ENCODE peak calls at places on chromosomes 2 and 18, in eight cellular contexts. J, W, T, L, R, P, X and H are unnamed samples.

GRCh38 chr18:46542545-46542944 is 114.5 kb downstream of the LOXHD1 start:
- DNase-seq in J (no peak), W (no peak), T (no peak), L (peak), R (no peak), P (no peak), X (no peak), H (peak)

GRCh38 chr2:168858146-168858545 is 32.1 kb downstream of the SPC25 start:
- DNase-seq in J (no peak), W (no peak), T (no peak), L (no peak), R (no peak), P (no peak), X (no peak), H (no peak)

GRCh38 chr2:55168221-55169154 is 63.6 kb downstream of the CLHC1 start:
- DNase-seq in J (peak), W (peak), T (peak), L (peak), R (peak), P (peak), X (peak), H (peak)

GRCh38 chr2:101597347-101597944 is 100.1 kb upstream of the MAP4K4 start:
- DNase-seq in J (no peak), W (no peak), T (peak), L (peak), R (peak), P (no peak), X (peak), H (no peak)

GRCh38 chr2:28437142-28437835 is 44.6 kb downstream of the FOSL2 start:
- DNase-seq in J (no peak), W (no peak), T (no peak), L (no peak), R (no peak), P (peak), X (no peak), H (peak)

GRCh38 chr2:217992061-217992460 is 10.7 kb downstream of the TNS1 start:
- DNase-seq in J (no peak), W (no peak), T (no peak), L (no peak), R (no peak), P (no peak), X (no peak), H (no peak)

GRCh38 chr2:217138284-217138683 is 278.4 kb upstream of the TNP1 start:
- DNase-seq in J (no peak), W (no peak), T (no peak), L (no peak), R (no peak), P (no peak), X (no peak), H (no peak)

GRCh38 chr2:168639501-168639900 is 162.9 kb upstream of the NOSTRIN start:
- DNase-seq in J (peak), W (no peak), T (peak), L (peak), R (peak), P (peak), X (peak), H (no peak)

GRCh38 chr2:65017335-65017734 is 28.1 kb downstream of the SLC1A4 start:
- DNase-seq in J (no peak), W (no peak), T (no peak), L (no peak), R (no peak), P (peak), X (no peak), H (no peak)

GRCh38 chr2:218040883-218041282 is 28.2 kb upstream of the RUFY4 start:
- DNase-seq in J (no peak), W (no peak), T (no peak), L (no peak), R (no peak), P (no peak), X (no peak), H (no peak)

GRCh38 chr2:45436456-45436855 is 174.6 kb downstream of the SRBD1 start:
- DNase-seq in J (no peak), W (no peak), T (no peak), L (no peak), R (no peak), P (no peak), X (no peak), H (no peak)

GRCh38 chr2:68426885-68427579 is 40.1 kb downstream of the FBXO48 start:
- DNase-seq in J (no peak), W (no peak), T (peak), L (no peak), R (no peak), P (no peak), X (no peak), H (peak)

GRCh38 chr2:219252084-219252483 is 959 bp upstream of the TUBA4B start:
- DNase-seq in J (peak), W (no peak), T (no peak), L (no peak), R (no peak), P (no peak), X (no peak), H (peak)
- TF ChIP-seq CTCF in J (no peak), W (no peak), T (no peak), L (no peak), R (no peak), P (no peak), X (no peak), H (no peak)

GRCh38 chr2:239122711-239123110 is 274.8 kb downstream of the TWIST2 start:
- DNase-seq in J (no peak), W (no peak), T (no peak), L (no peak), R (no peak), P (no peak), X (no peak), H (no peak)

GRCh38 chr2:239118675-239119211 is 270.9 kb downstream of the TWIST2 start:
- DNase-seq in J (no peak), W (no peak), T (no peak), L (no peak), R (no peak), P (no peak), X (no peak), H (no peak)

GRCh38 chr2:239121600-239122012 is 273.7 kb downstream of the TWIST2 start:
- DNase-seq in J (no peak), W (no peak), T (no peak), L (no peak), R (no peak), P (no peak), X (no peak), H (no peak)

GRCh38 chr2:239119346-239120126 is 271.7 kb downstream of the TWIST2 start:
- DNase-seq in J (no peak), W (no peak), T (no peak), L (no peak), R (no peak), P (no peak), X (no peak), H (no peak)

DNA sequence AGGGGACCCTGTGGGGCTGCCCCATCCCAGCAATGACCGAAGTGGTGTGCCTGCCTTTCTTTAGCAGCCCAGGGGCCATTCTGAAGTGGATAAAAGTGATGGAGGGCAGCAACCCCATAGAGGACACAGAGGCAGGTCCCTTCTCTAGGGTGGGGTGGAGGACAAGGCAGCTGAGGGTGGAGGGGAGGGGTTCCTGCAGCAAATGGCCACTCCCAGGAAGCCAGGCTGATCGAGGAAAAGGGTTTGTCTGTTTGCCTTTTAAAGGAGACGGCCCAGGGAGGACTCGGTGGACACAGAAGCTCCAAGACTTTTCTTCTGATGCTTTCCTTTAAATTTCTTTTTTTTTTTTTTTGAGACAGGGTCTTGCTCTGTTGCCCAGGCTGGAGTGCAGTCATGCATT is 272.8 kb downstream of the TWIST2 start:
- DNase-seq in J (no peak), W (no peak), T (no peak), L (no peak), R (no peak), P (no peak), X (no peak), H (no peak)
- TF ChIP-seq CTCF in J (no peak), W (no peak), T (no peak), L (no peak), R (no peak), P (no peak), X (no peak), H (no peak)

GRCh38 chr2:237708961-237709360 is 81.6 kb downstream of the LRRFIP1 start:
- DNase-seq in J (no peak), W (no peak), T (no peak), L (no peak), R (no peak), P (no peak), X (no peak), H (no peak)

GRCh38 chr2:237706257-237706656 is 78.9 kb downstream of the LRRFIP1 start:
- DNase-seq in J (no peak), W (no peak), T (no peak), L (no peak), R (no peak), P (no peak), X (no peak), H (no peak)

GRCh38 chr2:237708491-237708890 is 81.1 kb downstream of the LRRFIP1 start:
- DNase-seq in J (no peak), W (no peak), T (no peak), L (no peak), R (no peak), P (no peak), X (no peak), H (no peak)

GRCh38 chr2:237705225-237705524 is 77.8 kb downstream of the LRRFIP1 start:
- DNase-seq in J (no peak), W (no peak), T (peak), L (no peak), R (no peak), P (no peak), X (no peak), H (peak)

GRCh38 chr2:237707859-237708398 is 80.5 kb downstream of the LRRFIP1 start:
- DNase-seq in J (no peak), W (no peak), T (no peak), L (no peak), R (no peak), P (no peak), X (no peak), H (no peak)
- TF ChIP-seq CTCF in J (no peak), W (no peak), T (no peak), L (no peak), R (peak), P (no peak), X (no peak), H (no peak)

DNA sequence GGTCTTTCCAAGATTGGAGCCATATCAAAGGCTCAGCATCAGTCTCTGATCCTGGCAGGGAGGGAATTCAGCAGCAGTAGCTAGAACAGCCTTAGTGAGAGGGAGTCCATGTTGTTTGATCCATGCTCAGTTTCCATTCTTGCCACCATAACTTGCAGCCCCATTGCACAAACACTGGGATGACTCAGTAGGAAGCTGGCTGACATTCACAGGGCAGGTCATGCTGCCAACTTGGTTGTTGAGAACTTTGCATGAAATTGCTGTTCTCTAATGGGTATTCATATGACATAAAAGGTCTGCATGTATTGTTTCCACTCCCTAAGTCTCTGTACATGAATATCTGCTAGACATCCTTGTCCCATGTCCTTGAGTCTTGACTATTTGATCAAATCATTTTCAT is 29.9 kb upstream of the STAT4 start:
- DNase-seq in J (peak), W (no peak), T (no peak), L (peak), R (peak), P (no peak), X (peak), H (peak)
- TF ChIP-seq CTCF in J (no peak), W (no peak), T (no peak), L (no peak), R (no peak), P (no peak), X (no peak), H (no peak)

DNA sequence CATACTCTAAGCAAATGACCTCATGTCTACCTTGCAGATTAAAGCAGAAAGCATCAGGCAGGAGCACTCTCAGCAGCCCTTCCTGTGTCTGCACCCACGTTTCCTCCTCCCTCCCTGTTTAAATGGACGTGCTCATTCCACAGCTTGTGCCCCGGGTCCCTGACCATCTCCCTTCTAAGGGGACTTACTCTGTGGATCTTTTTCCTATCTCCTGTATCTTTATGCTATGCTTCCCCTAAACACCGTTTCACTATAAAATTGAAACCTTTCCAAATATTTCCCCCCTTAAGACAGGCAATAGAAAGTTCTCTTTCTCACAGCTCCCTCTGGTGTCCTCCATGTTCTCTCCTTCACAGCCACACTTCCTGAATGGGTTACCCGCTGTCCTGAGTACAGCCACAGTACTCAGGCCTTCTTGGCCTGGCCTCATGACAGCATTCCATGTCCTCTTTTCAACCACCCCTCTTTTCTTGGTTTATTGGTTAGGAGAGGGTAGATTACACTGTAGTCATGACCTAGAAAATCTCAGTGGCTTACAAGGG is 41.1 kb downstream of the TMEM185B start:
- DNase-seq in J (no peak), W (no peak), T (no peak), L (no peak), R (no peak), P (no peak), X (no peak), H (no peak)
- TF ChIP-seq CTCF in J (no peak), W (no peak), T (peak), L (no peak), R (peak), P (no peak), X (no peak), H (no peak)

GRCh38 chr2:181430406-181431199 is 26.6 kb upstream of the ITGA4 start:
- DNase-seq in J (no peak), W (no peak), T (no peak), L (peak), R (peak), P (no peak), X (peak), H (peak)
- TF ChIP-seq CTCF in J (no peak), W (peak), T (peak), L (peak), R (peak), P (no peak), X (peak), H (peak)